ENCODE peak calls at places on chromosomes 2 and 18, in four cellular contexts. One of them, this sample, is unnamed.

GRCh38 chr2:62596061-62596658 is 90.2 kb upstream of the TMEM17 start:
- DNase-seq in AG04450: peak
- DNase-seq in testis: no peak
- DNase-seq in fibroblast of the aortic adventitia: peak
- DNase-seq in this sample: no peak

GRCh38 chr2:237092506-237092905 is 6.8 kb downstream of the COPS8 start:
- DNase-seq in AG04450: no peak
- DNase-seq in testis: no peak
- DNase-seq in fibroblast of the aortic adventitia: no peak
- DNase-seq in this sample: no peak

GRCh38 chr18:48797841-48798255 is 152.9 kb downstream of the SMAD7 start:
- DNase-seq in fibroblast of the aortic adventitia: no peak
- DNase-seq in AG04450: no peak
- DNase-seq in testis: no peak
- DNase-seq in this sample: peak

GRCh38 chr18:7307586-7307985 is 76.7 kb downstream of the LRRC30 start:
- DNase-seq in testis: no peak
- DNase-seq in AG04450: no peak
- DNase-seq in fibroblast of the aortic adventitia: no peak
- DNase-seq in this sample: no peak

GRCh38 chr2:33577660-33578059 is 21.4 kb downstream of the FAM98A start:
- DNase-seq in testis: no peak
- DNase-seq in fibroblast of the aortic adventitia: peak
- DNase-seq in AG04450: no peak
- DNase-seq in this sample: no peak

GRCh38 chr2:119112770-119113488 is 45.6 kb downstream of the C1QL2 start:
- DNase-seq in testis: no peak
- DNase-seq in AG04450: no peak
- DNase-seq in fibroblast of the aortic adventitia: no peak
- DNase-seq in this sample: no peak

GRCh38 chr2:150606380-150607060 is 119.1 kb upstream of the RND3 start:
- DNase-seq in AG04450: no peak
- DNase-seq in testis: no peak
- DNase-seq in fibroblast of the aortic adventitia: no peak
- DNase-seq in this sample: no peak

GRCh38 chr2:181165199-181165868 is 184.9 kb downstream of the UBE2E3 start:
- DNase-seq in fibroblast of the aortic adventitia: no peak
- DNase-seq in testis: no peak
- DNase-seq in AG04450: no peak
- DNase-seq in this sample: no peak

GRCh38 chr2:169823996-169824372 is 721 bp downstream of the METTL5 start:
- DNase-seq in testis: no peak
- DNase-seq in AG04450: no peak
- DNase-seq in fibroblast of the aortic adventitia: no peak
- DNase-seq in this sample: no peak

GRCh38 chr18:43396266-43396665 is 119.0 kb upstream of the SYT4 start:
- DNase-seq in AG04450: no peak
- DNase-seq in fibroblast of the aortic adventitia: peak
- DNase-seq in testis: no peak
- DNase-seq in this sample: no peak

GRCh38 chr2:2326053-2326452 is 5.0 kb downstream of the MYT1L start:
- DNase-seq in AG04450: no peak
- DNase-seq in testis: no peak
- DNase-seq in fibroblast of the aortic adventitia: no peak
- DNase-seq in this sample: no peak

GRCh38 chr2:39313575-39313974 is 69.8 kb upstream of the CDKL4 start:
- DNase-seq in AG04450: peak
- DNase-seq in fibroblast of the aortic adventitia: peak
- DNase-seq in testis: no peak
- DNase-seq in this sample: no peak

GRCh38 chr2:238576674-238577073 is 149.9 kb downstream of the ASB1 start:
- DNase-seq in testis: no peak
- DNase-seq in AG04450: no peak
- DNase-seq in fibroblast of the aortic adventitia: no peak
- DNase-seq in this sample: no peak

GRCh38 chr2:220077488-220077887 is 450.1 kb downstream of the SLC4A3 start:
- DNase-seq in testis: no peak
- DNase-seq in AG04450: no peak
- DNase-seq in fibroblast of the aortic adventitia: peak
- DNase-seq in this sample: no peak

GRCh38 chr2:54416166-54416798 is 39.8 kb upstream of the SPTBN1 start:
- DNase-seq in fibroblast of the aortic adventitia: peak
- DNase-seq in testis: peak
- DNase-seq in AG04450: no peak
- DNase-seq in this sample: peak

GRCh38 chr2:21102356-21102755 is 21.4 kb upstream of the TDRD15 start:
- DNase-seq in testis: no peak
- DNase-seq in fibroblast of the aortic adventitia: no peak
- DNase-seq in AG04450: no peak
- DNase-seq in this sample: no peak

GRCh38 chr2:235032949-235033348 is 81.1 kb downstream of the SH3BP4 start:
- DNase-seq in fibroblast of the aortic adventitia: no peak
- DNase-seq in AG04450: no peak
- DNase-seq in testis: no peak
- DNase-seq in this sample: no peak

GRCh38 chr2:57959380-57959779 is 87.2 kb upstream of the VRK2 start:
- DNase-seq in testis: no peak
- DNase-seq in fibroblast of the aortic adventitia: no peak
- DNase-seq in AG04450: no peak
- DNase-seq in this sample: no peak

GRCh38 chr2:99643824-99644787 is 154.3 kb upstream of the REV1 start:
- DNase-seq in fibroblast of the aortic adventitia: peak
- DNase-seq in testis: no peak
- DNase-seq in AG04450: no peak
- DNase-seq in this sample: peak

GRCh38 chr2:150888337-150888736 is 373.3 kb downstream of the RBM43 start:
- DNase-seq in testis: no peak
- DNase-seq in fibroblast of the aortic adventitia: peak
- DNase-seq in AG04450: no peak
- DNase-seq in this sample: peak

GRCh38 chr2:189441709-189442074 is 418 bp downstream of the WDR75 start:
- DNase-seq in fibroblast of the aortic adventitia: no peak
- DNase-seq in AG04450: no peak
- DNase-seq in testis: no peak
- DNase-seq in this sample: no peak

GRCh38 chr2:128555433-128555832 is 236.8 kb upstream of the HS6ST1 start:
- DNase-seq in testis: no peak
- DNase-seq in AG04450: no peak
- DNase-seq in fibroblast of the aortic adventitia: no peak
- DNase-seq in this sample: no peak

GRCh38 chr2:46335404-46335965 is 38.3 kb downstream of the EPAS1 start:
- DNase-seq in fibroblast of the aortic adventitia: peak
- DNase-seq in AG04450: no peak
- DNase-seq in testis: peak
- DNase-seq in this sample: no peak

GRCh38 chr18:41396861-41397260 is 558.2 kb upstream of the PIK3C3 start:
- DNase-seq in testis: no peak
- DNase-seq in fibroblast of the aortic adventitia: no peak
- DNase-seq in AG04450: no peak
- DNase-seq in this sample: no peak

GRCh38 chr2:239519081-239519920 is 118.5 kb upstream of the HDAC4 start:
- DNase-seq in testis: no peak
- DNase-seq in AG04450: no peak
- DNase-seq in fibroblast of the aortic adventitia: no peak
- DNase-seq in this sample: no peak

GRCh38 chr2:6827516-6828298 is 38.0 kb downstream of the CMPK2 start:
- DNase-seq in AG04450: no peak
- DNase-seq in fibroblast of the aortic adventitia: peak
- DNase-seq in testis: no peak
- DNase-seq in this sample: no peak

GRCh38 chr2:47499621-47500309 is 96.8 kb downstream of the MSH2 start:
- DNase-seq in AG04450: no peak
- DNase-seq in fibroblast of the aortic adventitia: no peak
- DNase-seq in testis: no peak
- DNase-seq in this sample: no peak
- H3K4me3 ChIP-seq in AG04450: no peak
- H3K4me3 ChIP-seq in fibroblast of the aortic adventitia: no peak
- H3K4me3 ChIP-seq in testis: no peak
- H3K4me3 ChIP-seq in this sample: no peak

GRCh38 chr2:17657759-17658158 is 95.9 kb downstream of the SMC6 start:
- DNase-seq in AG04450: no peak
- DNase-seq in fibroblast of the aortic adventitia: no peak
- DNase-seq in testis: no peak
- DNase-seq in this sample: no peak

GRCh38 chr2:17662723-17663122 is 90.9 kb downstream of the SMC6 start:
- DNase-seq in fibroblast of the aortic adventitia: no peak
- DNase-seq in AG04450: no peak
- DNase-seq in testis: no peak
- DNase-seq in this sample: no peak

GRCh38 chr2:17658251-17658843 is 95.3 kb downstream of the SMC6 start:
- DNase-seq in AG04450: no peak
- DNase-seq in testis: no peak
- DNase-seq in fibroblast of the aortic adventitia: peak
- DNase-seq in this sample: no peak

GRCh38 chr2:17660219-17660618 is 93.4 kb downstream of the SMC6 start:
- DNase-seq in fibroblast of the aortic adventitia: no peak
- DNase-seq in AG04450: no peak
- DNase-seq in testis: no peak
- DNase-seq in this sample: no peak

GRCh38 chr2:17661460-17661859 is 92.2 kb downstream of the SMC6 start:
- DNase-seq in fibroblast of the aortic adventitia: no peak
- DNase-seq in AG04450: no peak
- DNase-seq in testis: no peak
- DNase-seq in this sample: no peak
- H3K4me3 ChIP-seq in fibroblast of the aortic adventitia: no peak
- H3K4me3 ChIP-seq in AG04450: no peak
- H3K4me3 ChIP-seq in testis: no peak
- H3K4me3 ChIP-seq in this sample: no peak

GRCh38 chr2:288002-288742 is at the start of gene ALKAL2:
- DNase-seq in testis: no peak
- DNase-seq in fibroblast of the aortic adventitia: no peak
- DNase-seq in AG04450: no peak
- DNase-seq in this sample: peak
- H3K4me3 ChIP-seq in testis: peak
- H3K4me3 ChIP-seq in fibroblast of the aortic adventitia: peak
- H3K4me3 ChIP-seq in AG04450: peak
- H3K4me3 ChIP-seq in this sample: peak

GRCh38 chr2:105525201-105525600 is 126.3 kb upstream of the FHL2 start:
- DNase-seq in testis: no peak
- DNase-seq in AG04450: no peak
- DNase-seq in fibroblast of the aortic adventitia: no peak
- DNase-seq in this sample: no peak
- H3K4me3 ChIP-seq in testis: no peak
- H3K4me3 ChIP-seq in AG04450: no peak
- H3K4me3 ChIP-seq in fibroblast of the aortic adventitia: no peak
- H3K4me3 ChIP-seq in this sample: no peak

GRCh38 chr18:24397694-24398365 is at the start of gene OSBPL1A:
- DNase-seq in fibroblast of the aortic adventitia: peak
- DNase-seq in AG04450: peak
- DNase-seq in testis: peak
- DNase-seq in this sample: peak

GRCh38 chr18:24397131-24397693 is 412 bp downstream of the OSBPL1A start:
- DNase-seq in fibroblast of the aortic adventitia: peak
- DNase-seq in testis: peak
- DNase-seq in AG04450: peak
- DNase-seq in this sample: peak

GRCh38 chr18:24398515-24398914 is 891 bp upstream of the OSBPL1A start:
- DNase-seq in fibroblast of the aortic adventitia: peak
- DNase-seq in testis: no peak
- DNase-seq in AG04450: no peak
- DNase-seq in this sample: peak

GRCh38 chr18:24395049-24395780 is 2.4 kb downstream of the OSBPL1A start:
- DNase-seq in testis: no peak
- DNase-seq in AG04450: no peak
- DNase-seq in fibroblast of the aortic adventitia: peak
- DNase-seq in this sample: no peak

GRCh38 chr18:24396082-24396623 is 1.5 kb downstream of the OSBPL1A start:
- DNase-seq in testis: no peak
- DNase-seq in fibroblast of the aortic adventitia: peak
- DNase-seq in AG04450: no peak
- DNase-seq in this sample: no peak
- H3K4me3 ChIP-seq in testis: peak
- H3K4me3 ChIP-seq in fibroblast of the aortic adventitia: peak
- H3K4me3 ChIP-seq in AG04450: peak
- H3K4me3 ChIP-seq in this sample: peak

DNA sequence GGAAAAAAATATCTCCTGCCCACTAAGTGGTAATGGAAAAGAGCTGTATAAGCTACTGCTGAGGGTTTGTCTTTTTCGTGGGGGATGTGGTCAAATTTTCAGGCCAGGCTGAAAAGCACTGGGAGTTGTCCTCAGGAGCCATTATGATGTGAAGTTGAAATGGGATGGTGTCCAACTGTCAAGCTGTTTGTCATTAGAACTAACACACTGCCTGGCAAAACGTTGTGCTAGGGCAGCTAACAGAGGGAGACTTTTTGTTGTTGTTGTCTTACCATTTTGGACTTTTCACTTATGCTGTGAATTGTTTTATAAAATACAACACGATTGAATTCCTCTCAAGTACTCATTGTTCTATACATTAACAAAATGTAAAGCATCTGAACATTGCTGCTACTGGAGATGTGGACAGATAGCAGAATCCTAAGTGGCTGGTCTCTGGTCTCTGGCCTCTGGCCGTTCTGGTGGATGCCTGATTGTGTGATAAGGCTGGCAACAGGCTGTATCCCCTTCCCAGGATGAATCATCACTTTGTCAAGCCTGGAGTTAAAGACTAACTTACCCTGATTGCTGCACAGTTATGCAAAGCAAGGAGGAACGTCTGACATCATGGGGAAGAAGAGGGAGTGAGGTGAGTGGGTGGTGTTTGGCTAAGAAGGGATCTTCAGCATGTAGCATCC is 2.3 kb downstream of the MYO1B start:
- DNase-seq in AG04450: peak
- DNase-seq in testis: no peak
- DNase-seq in fibroblast of the aortic adventitia: peak
- DNase-seq in this sample: no peak
- H3K4me3 ChIP-seq in AG04450: peak
- H3K4me3 ChIP-seq in testis: no peak
- H3K4me3 ChIP-seq in fibroblast of the aortic adventitia: peak
- H3K4me3 ChIP-seq in this sample: no peak

GRCh38 chr2:230870544-230871360 is 6.0 kb downstream of the ITM2C start:
- DNase-seq in AG04450: no peak
- DNase-seq in testis: no peak
- DNase-seq in fibroblast of the aortic adventitia: no peak
- DNase-seq in this sample: no peak
- H3K4me3 ChIP-seq in AG04450: no peak
- H3K4me3 ChIP-seq in testis: no peak
- H3K4me3 ChIP-seq in fibroblast of the aortic adventitia: no peak
- H3K4me3 ChIP-seq in this sample: no peak